ENCODE peak calls at places on chromosomes 11 and 22, in five cellular contexts. A, U, O, K and T are unnamed samples.

GRCh38 chr11:93740802-93741093 is 547 bp downstream of the TAF1D start:
- DNase-seq in A (peak; percentile 65), O (peak; percentile 40), U (peak; percentile 24), K (peak; percentile 57), T (no peak)

GRCh38 chr11:29343465-29344333 is 673.1 kb downstream of the KCNA4 start:
- DNase-seq in A (peak; percentile 63), O (peak; percentile 3), U (peak; percentile 15), K (peak; percentile 21), T (no peak)

GRCh38 chr11:108498046-108498815 is at the start of gene POGLUT3:
- DNase-seq in U (no peak), K (peak; percentile 62), O (peak; percentile 76), A (peak; percentile 74), T (peak; percentile 18)

GRCh38 chr11:87769626-87770025 is 405.6 kb downstream of the RAB38 start:
- DNase-seq in K (no peak), U (no peak), O (no peak), A (no peak), T (no peak)

GRCh38 chr11:79121351-79121750 is 319.5 kb downstream of the TENM4 start:
- DNase-seq in U (no peak), O (no peak), K (no peak), A (no peak), T (no peak)

GRCh38 chr11:36703055-36703404 is 105.0 kb upstream of the RAG2 start:
- DNase-seq in A (no peak), K (no peak), O (no peak), U (no peak), T (no peak)

GRCh38 chr22:19757985-19758895 is 2.3 kb upstream of the TBX1 start:
- DNase-seq in O (no peak), U (no peak), A (no peak), K (no peak), T (no peak)

GRCh38 chr11:126791991-126792390 is 208.6 kb downstream of the KIRREL3 start:
- DNase-seq in O (no peak), A (no peak), K (no peak), U (no peak), T (no peak)

GRCh38 chr11:113365895-113366294 is 21.7 kb upstream of the ANKK1 start:
- DNase-seq in A (no peak), U (no peak), O (no peak), K (no peak), T (no peak)

GRCh38 chr22:35546886-35547285 is 6.3 kb downstream of the RASD2 start:
- DNase-seq in O (no peak), A (no peak), K (no peak), U (no peak), T (no peak)

GRCh38 chr22:36243996-36244395 is 4.7 kb upstream of the APOL2 start:
- DNase-seq in O (no peak), U (no peak), A (no peak), K (no peak), T (no peak)

GRCh38 chr11:66745356-66746235 is 16.6 kb upstream of the SPTBN2 start:
- DNase-seq in U (no peak), O (peak; percentile 37), K (no peak), A (peak; percentile 86), T (no peak)

GRCh38 chr11:61716478-61717285 is 35.8 kb upstream of the MYRF start:
- DNase-seq in K (no peak), U (no peak), O (no peak), A (no peak), T (no peak)

GRCh38 chr22:45865561-45866397 is 111.2 kb downstream of the WNT7B start:
- DNase-seq in U (no peak), A (no peak), K (no peak), O (no peak), T (no peak)

GRCh38 chr11:108713076-108713790 is 48.4 kb downstream of the DDX10 start:
- DNase-seq in U (no peak), K (no peak), O (no peak), A (no peak), T (no peak)

GRCh38 chr11:88174627-88175003 is 628 bp downstream of the RAB38 start:
- DNase-seq in K (peak; percentile 50), O (peak; percentile 36), U (peak; percentile 35), A (peak; percentile 80), T (no peak)